ENCODE peak calls at places on chromosomes 7 and 10, in nine cellular contexts. Q, P, C, R, F, A, J, H and I are unnamed samples.

GRCh38 chr7:38858281-38858884 is 50.6 kb downstream of the VPS41 start:
- DNase-seq in P (no peak), R (no peak), H (no peak), Q (peak), J (peak), F (peak), C (no peak), A (no peak), I (no peak)

GRCh38 chr7:80819503-80819902 is 99.3 kb downstream of the SEMA3C start:
- DNase-seq in A (peak), P (no peak), J (no peak), R (no peak), H (no peak), C (no peak), Q (no peak), F (no peak), I (no peak)

GRCh38 chr10:129586897-129587443 is 119.9 kb downstream of the MGMT start:
- DNase-seq in R (peak), Q (peak), J (no peak), F (peak), A (no peak), P (no peak), H (no peak), C (no peak), I (no peak)

GRCh38 chr10:96502561-96503267 is 11.0 kb downstream of the TLL2 start:
- DNase-seq in C (no peak), Q (peak), R (peak), H (no peak), A (peak), P (no peak), J (no peak), F (no peak), I (no peak)

GRCh38 chr7:5709347-5709950 is 72.0 kb downstream of the RNF216 start:
- DNase-seq in C (no peak), J (no peak), P (no peak), Q (no peak), H (no peak), A (no peak), F (no peak), R (no peak), I (no peak)

GRCh38 chr7:128863433-128863989 is 855 bp downstream of the ATP6V1F start:
- DNase-seq in F (peak), Q (peak), R (peak), H (no peak), C (peak), P (no peak), J (peak), A (peak), I (peak)

GRCh38 chr7:129494041-129494440 is 8.3 kb upstream of the SMKR1 start:
- DNase-seq in C (no peak), R (no peak), F (peak), A (no peak), Q (peak), J (peak), P (no peak), H (no peak), I (no peak)

GRCh38 chr7:112067205-112067604 is 139.0 kb downstream of the DOCK4 start:
- DNase-seq in C (no peak), J (no peak), R (no peak), F (no peak), P (no peak), Q (no peak), H (no peak), A (peak), I (no peak)

GRCh38 chr7:140230862-140231778 is 54.3 kb upstream of the KDM7A start:
- DNase-seq in J (no peak), C (peak), A (peak), Q (peak), H (no peak), F (peak), R (peak), P (peak), I (peak)

GRCh38 chr10:123772645-123773508 is 106.7 kb downstream of the GPR26 start:
- DNase-seq in R (no peak), A (no peak), P (no peak), Q (no peak), H (no peak), C (no peak), F (no peak), J (no peak), I (no peak)

GRCh38 chr7:55173671-55174070 is 154.9 kb downstream of the EGFR start:
- DNase-seq in C (no peak), R (no peak), Q (no peak), P (no peak), F (no peak), A (no peak), H (no peak), J (no peak), I (no peak)

GRCh38 chr10:86946215-86947170 is 10.9 kb downstream of the MMRN2 start:
- DNase-seq in P (no peak), C (no peak), J (no peak), F (no peak), H (peak), Q (no peak), R (no peak), A (no peak), I (no peak)

GRCh38 chr7:30799206-30799975 is 28.2 kb downstream of the MINDY4 start:
- DNase-seq in H (no peak), A (no peak), R (peak), F (peak), J (peak), P (no peak), C (peak), Q (peak), I (no peak)

GRCh38 chr7:5665106-5666025 is 116.1 kb downstream of the RNF216 start:
- DNase-seq in C (peak), A (peak), P (peak), H (peak), Q (peak), J (peak), R (peak), F (peak), I (peak)

GRCh38 chr7:155918720-155919399 is 106.6 kb upstream of the SHH start:
- DNase-seq in A (peak), H (no peak), P (no peak), C (no peak), Q (peak), R (peak), F (peak), J (peak), I (no peak)

GRCh38 chr7:5310822-5311405 is 28.2 kb downstream of the SLC29A4 start:
- DNase-seq in C (no peak), A (no peak), Q (no peak), P (no peak), H (no peak), J (no peak), R (no peak), F (no peak), I (no peak)

GRCh38 chr10:70111496-70111895 is 21.1 kb downstream of the AIFM2 start:
- DNase-seq in F (no peak), A (no peak), C (no peak), R (no peak), P (no peak), J (no peak), H (no peak), Q (no peak), I (no peak)

GRCh38 chr10:110790913-110791525 is 80.7 kb upstream of the PDCD4 start:
- DNase-seq in F (no peak), A (no peak), R (no peak), C (peak), Q (no peak), H (no peak), J (peak), P (no peak), I (no peak)

GRCh38 chr7:158394936-158395335 is 192.7 kb downstream of the PTPRN2 start:
- DNase-seq in C (peak), P (no peak), A (peak), J (no peak), H (no peak), F (no peak), Q (no peak), R (no peak), I (peak)

GRCh38 chr7:106289848-106290247 is 5.1 kb upstream of the NAMPT start:
- DNase-seq in H (no peak), J (no peak), A (no peak), Q (peak), P (no peak), R (no peak), F (peak), C (no peak), I (no peak)

GRCh38 chr7:39428221-39428620 is 138.0 kb upstream of the YAE1 start:
- DNase-seq in P (no peak), A (no peak), F (peak), Q (peak), C (no peak), J (no peak), R (peak), H (no peak), I (no peak)

GRCh38 chr7:44136731-44137130 is 4.4 kb downstream of the MYL7 start:
- DNase-seq in H (no peak), P (no peak), F (no peak), J (no peak), R (no peak), Q (no peak), A (no peak), C (no peak), I (no peak)

GRCh38 chr7:102119925-102120324 is 166.7 kb upstream of the SH2B2 start:
- DNase-seq in A (no peak), P (no peak), C (no peak), F (no peak), R (no peak), H (no peak), Q (no peak), J (no peak), I (no peak)